ENCODE peak calls at places on chromosome 1, in ten cellular contexts. M is AG10803, L is GM12864, R is astrocyte of the spinal cord, S is vagina, A is HFF-Myc, J is heart left ventricle, K is dorsolateral prefrontal cortex, T is lung, X is heart right ventricle. Q is an unnamed sample.

GRCh38 chr1:65681101-65681500 is 111.6 kb upstream of the PDE4B start:
- DNase-seq in A (peak; percentile 16), J (no peak), L (no peak), R (peak; percentile 68), X (no peak), S (no peak), K (no peak), M (peak; percentile 50), T (no peak), Q (no peak)

GRCh38 chr1:157862114-157863070 is 20.8 kb upstream of the CD5L start:
- DNase-seq in T (no peak), J (no peak), S (no peak), M (no peak), R (no peak), L (no peak), K (no peak), A (no peak), X (no peak), Q (no peak)

GRCh38 chr1:232529747-232530146 is 100.2 kb downstream of the SIPA1L2 start:
- DNase-seq in J (no peak), L (no peak), X (no peak), S (no peak), A (no peak), R (no peak), K (no peak), M (no peak), T (no peak), Q (no peak)

GRCh38 chr1:205716371-205717132 is 33.4 kb downstream of the NUCKS1 start:
- DNase-seq in T (no peak), R (no peak), J (no peak), A (no peak), S (no peak), L (no peak), X (no peak), K (no peak), M (no peak), Q (no peak)

GRCh38 chr1:5906116-5906515 is 86.1 kb downstream of the NPHP4 start:
- DNase-seq in R (no peak), S (no peak), K (peak; percentile 8), J (no peak), T (no peak), L (no peak), A (no peak), M (no peak), X (no peak), Q (no peak)

GRCh38 chr1:7771673-7772299 is 690 bp downstream of the VAMP3 start:
- DNase-seq in J (no peak), L (no peak), K (no peak), S (no peak), T (no peak), M (peak; percentile 8), X (no peak), A (no peak), R (peak; percentile 21), Q (peak; percentile 43)

GRCh38 chr1:117216718-117217117 is 6.0 kb upstream of the VTCN1 start:
- DNase-seq in A (no peak), X (no peak), M (no peak), J (no peak), S (no peak), K (no peak), R (no peak), T (no peak), L (no peak), Q (no peak)

GRCh38 chr1:162298266-162298665 is 78.4 kb downstream of the SPATA46 start:
- DNase-seq in A (no peak), S (no peak), L (no peak), X (no peak), T (no peak), R (no peak), M (no peak), K (no peak), J (no peak), Q (no peak)

DNA sequence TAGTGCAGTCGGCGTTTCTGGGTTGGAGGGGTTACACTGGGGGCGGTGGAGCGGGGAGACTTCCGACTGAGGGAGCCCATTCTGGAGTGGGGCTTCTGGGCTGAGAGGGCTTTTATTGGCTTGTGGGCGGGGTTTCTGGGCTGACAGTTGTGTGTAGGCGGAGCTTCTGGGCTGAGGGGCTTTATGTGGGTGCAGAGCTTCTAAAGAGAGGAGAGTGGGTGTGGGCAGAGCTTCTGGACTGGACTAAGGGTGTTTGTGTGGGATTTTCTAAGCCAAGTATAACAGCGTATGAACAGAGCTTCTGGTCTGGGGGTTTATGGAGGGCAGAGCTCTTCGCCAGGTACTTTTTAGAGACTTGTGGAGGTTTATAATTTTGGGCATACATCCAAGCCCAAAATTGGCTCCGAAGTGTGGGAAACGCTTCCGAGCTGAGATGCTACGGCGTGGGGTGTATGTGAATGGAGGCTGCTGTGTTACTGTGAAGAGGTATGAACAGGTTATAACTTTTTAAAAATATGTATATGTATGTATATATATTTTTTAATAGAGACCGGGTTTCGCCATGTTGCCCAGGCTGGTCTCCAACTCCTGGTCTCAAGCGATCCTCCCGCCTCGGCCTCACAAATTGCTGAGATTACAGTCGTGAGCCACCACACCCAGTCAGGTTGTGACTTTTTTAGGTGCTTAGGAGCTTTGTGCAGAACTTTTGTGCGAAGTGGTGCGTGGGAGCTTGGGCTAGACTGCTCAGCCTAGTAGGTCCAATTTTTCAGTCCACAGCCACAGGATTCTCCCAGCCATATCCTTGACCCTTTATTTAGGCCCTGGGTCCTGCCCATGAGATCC is 869 bp downstream of the TMEM39B start:
- DNase-seq in X (no peak), S (no peak), J (no peak), R (no peak), K (no peak), A (no peak), T (no peak), L (no peak), M (no peak), Q (no peak)
- TF ChIP-seq CTCF in X (no peak), S (no peak), J (no peak), R (no peak), K (peak; percentile 30), A (peak; percentile 25), T (peak; percentile 6), L (peak; percentile 9), M (peak; percentile 32), Q (no peak)

GRCh38 chr1:107899655-107900054 is 65.3 kb downstream of the VAV3 start:
- DNase-seq in L (no peak), R (no peak), S (no peak), T (no peak), J (no peak), M (no peak), K (no peak), A (no peak), X (no peak), Q (peak; percentile 27)

GRCh38 chr1:107895403-107896181 is 69.4 kb downstream of the VAV3 start:
- DNase-seq in L (no peak), M (no peak), A (no peak), T (no peak), J (no peak), X (no peak), R (no peak), K (no peak), S (no peak), Q (no peak)

GRCh38 chr1:107897428-107898339 is 67.3 kb downstream of the VAV3 start:
- DNase-seq in J (no peak), A (no peak), M (no peak), K (no peak), S (no peak), L (no peak), R (no peak), X (no peak), T (no peak), Q (no peak)

GRCh38 chr1:107900083-107900945 is 64.7 kb downstream of the VAV3 start:
- DNase-seq in X (no peak), A (no peak), R (no peak), T (no peak), M (no peak), K (no peak), S (no peak), J (no peak), L (no peak), Q (no peak)

GRCh38 chr1:107896946-107897345 is 68.0 kb downstream of the VAV3 start:
- DNase-seq in K (no peak), J (no peak), A (no peak), T (no peak), R (no peak), X (no peak), M (no peak), S (no peak), L (no peak), Q (no peak)
- H3K4me3 ChIP-seq in K (no peak overlapping the region), J (no peak overlapping the region), A (no peak overlapping the region), T (no peak overlapping the region), R (no peak overlapping the region), X (no peak overlapping the region), M (no peak overlapping the region), S (no peak overlapping the region), L (no peak overlapping the region), Q (no peak overlapping the region)

GRCh38 chr1:62271932-62272728 is 47.1 kb downstream of the KANK4 start:
- DNase-seq in A (peak; percentile 30), K (no peak), M (peak; percentile 51), S (no peak), T (no peak), R (no peak), L (peak; percentile 68), X (no peak), J (no peak), Q (no peak)
- TF ChIP-seq CTCF in A (no peak), K (no peak), M (peak; percentile 13), S (no peak), T (no peak), R (no peak), L (peak; percentile 54), X (no peak), J (no peak), Q (no peak)

GRCh38 chr1:159828176-159828575 is 1.5 kb downstream of the SLAMF8 start:
- DNase-seq in K (no peak), L (no peak), X (no peak), S (no peak), M (no peak), J (no peak), A (no peak), T (no peak), R (no peak), Q (no peak)

GRCh38 chr1:159825564-159825963 is 1.1 kb upstream of the SLAMF8 start:
- DNase-seq in M (no peak), A (no peak), T (no peak), L (no peak), J (no peak), R (no peak), S (no peak), X (no peak), K (no peak), Q (no peak)

GRCh38 chr1:159827102-159827490 is 423 bp downstream of the SLAMF8 start:
- DNase-seq in J (no peak), R (no peak), A (no peak), K (no peak), X (no peak), T (no peak), S (no peak), M (no peak), L (no peak), Q (no peak)

GRCh38 chr1:159827549-159827948 is 876 bp downstream of the SLAMF8 start:
- DNase-seq in R (no peak), J (no peak), T (no peak), S (no peak), K (no peak), M (no peak), L (no peak), X (no peak), A (no peak), Q (no peak)

DNA sequence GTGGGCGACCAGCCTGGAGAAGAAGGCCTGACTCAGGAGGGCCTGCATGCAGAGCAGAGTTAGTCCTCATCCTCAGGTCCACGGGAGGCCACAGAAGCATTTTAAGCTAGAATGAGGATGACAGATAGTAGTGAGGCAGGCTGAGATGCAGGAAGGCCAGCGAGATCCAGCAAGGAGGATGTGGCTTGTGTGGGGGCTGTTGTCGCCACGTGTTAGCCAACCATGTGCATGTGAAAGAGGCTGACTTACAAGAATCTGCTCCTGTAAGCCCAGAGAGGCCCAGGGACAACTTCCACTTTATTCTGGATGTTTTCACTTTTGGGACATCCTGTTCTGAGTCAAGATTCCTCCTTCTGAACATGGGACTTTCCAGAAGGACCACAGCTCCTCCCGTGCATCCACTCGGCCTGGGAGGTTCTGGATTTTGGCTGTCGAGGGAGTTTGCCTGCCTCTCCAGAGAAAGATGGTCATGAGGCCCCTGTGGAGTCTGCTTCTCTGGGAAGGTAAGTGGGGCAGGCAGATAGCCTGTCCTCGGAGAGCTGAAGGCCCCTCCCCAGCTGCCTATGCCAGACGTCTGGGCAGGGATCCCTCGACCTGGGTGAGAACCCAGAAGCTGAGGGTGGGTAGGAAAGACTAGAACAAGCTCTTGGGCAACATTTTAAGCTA is at the start of gene SLAMF8:
- DNase-seq in A (no peak), L (no peak), R (no peak), K (peak; percentile 26), M (peak; percentile 41), T (peak; percentile 40), J (no peak), X (no peak), S (no peak), Q (peak; percentile 20)
- H3K4me3 ChIP-seq in A (no peak within 1 kb of the TSS), L (no peak within 1 kb of the TSS), R (no peak within 1 kb of the TSS), K (no peak within 1 kb of the TSS), M (no peak within 1 kb of the TSS), T (no peak within 1 kb of the TSS), J (no peak within 1 kb of the TSS), X (no peak within 1 kb of the TSS), S (no peak within 1 kb of the TSS), Q (no peak within 1 kb of the TSS)

Q was measured in fibroblast of villous mesenchyme.